ENCODE peak calls at places on chromosomes 2 and 18, in nine cellular contexts. N is tibial artery, I is AG09319, W is ecto neural progenitor cell, G is fibroblast of pulmonary artery, O is left ventricle myocardium superior, C is EL, D is thoracic aorta, J is astrocyte. Z is an unnamed sample.

GRCh38 chr2:88737385-88737784 is 45.9 kb downstream of the RPIA start:
- DNase-seq in N (no peak), I (no peak), W (no peak), G (peak; percentile 95), O (no peak), C (peak; percentile 19), D (no peak), J (peak; percentile 78), Z (no peak)

GRCh38 chr2:183079335-183079775 is 808 bp downstream of the DUSP19 start:
- DNase-seq in N (no peak), I (no peak), W (no peak), G (peak; percentile 29), O (peak; percentile 48), C (peak; percentile 15), D (no peak), J (no peak), Z (no peak)

GRCh38 chr2:229714736-229715541 is 584 bp upstream of the DNER start:
- DNase-seq in N (no peak), I (peak; percentile 8), W (peak; percentile 86), G (peak; percentile 72), O (peak; percentile 69), C (peak; percentile 63), D (no peak), J (peak; percentile 57), Z (no peak)

GRCh38 chr18:49250819-49251388 is 209.5 kb downstream of the DYM start:
- DNase-seq in N (no peak), I (no peak), W (no peak), G (peak; percentile 64), O (no peak), C (peak; percentile 47), D (no peak), J (no peak), Z (peak; percentile 3)

GRCh38 chr2:47008381-47009280 is 93.0 kb upstream of the MCFD2 start:
- DNase-seq in N (peak; percentile 94), I (no peak), W (peak; percentile 73), G (peak; percentile 56), O (peak; percentile 65), C (peak; percentile 17), D (peak; percentile 63), J (peak; percentile 60), Z (no peak)

GRCh38 chr2:12702661-12703121 is 14.0 kb upstream of the TRIB2 start:
- DNase-seq in N (no peak), I (no peak), W (no peak), G (peak; percentile 96), O (no peak), C (peak; percentile 71), D (no peak), J (peak; percentile 87), Z (no peak)

GRCh38 chr2:7437122-7437521 is 519.9 kb downstream of the RNF144A start:
- DNase-seq in N (no peak), I (no peak), W (no peak), G (no peak), O (no peak), C (no peak), D (no peak), J (no peak), Z (no peak)

GRCh38 chr18:12659904-12660605 is 2.1 kb upstream of the SPIRE1 start:
- DNase-seq in N (no peak), I (peak; percentile 31), W (no peak), G (peak; percentile 81), O (no peak), C (peak; percentile 72), D (no peak), J (peak; percentile 63), Z (no peak)

GRCh38 chr18:48899558-48900174 is 51.1 kb downstream of the SMAD7 start:
- DNase-seq in N (no peak), I (no peak), W (no peak), G (no peak), O (no peak), C (no peak), D (no peak), J (no peak), Z (no peak)

GRCh38 chr2:66570471-66570870 is 135.5 kb downstream of the MEIS1 start:
- DNase-seq in N (no peak), I (no peak), W (no peak), G (no peak), O (no peak), C (no peak), D (no peak), J (no peak), Z (no peak)

GRCh38 chr2:39445934-39446333 is 8.8 kb upstream of the MAP4K3 start:
- DNase-seq in N (no peak), I (no peak), W (no peak), G (no peak), O (no peak), C (no peak), D (no peak), J (no peak), Z (no peak)

GRCh38 chr2:167253025-167253424 is 364.7 kb downstream of the XIRP2 start:
- DNase-seq in N (no peak), I (no peak), W (no peak), G (no peak), O (no peak), C (no peak), D (no peak), J (peak; percentile 73), Z (no peak)

GRCh38 chr2:231621051-231621879 is 28.6 kb downstream of the TEX44 start:
- DNase-seq in N (no peak), I (no peak), W (no peak), G (peak; percentile 52), O (peak; percentile 62), C (no peak), D (no peak), J (no peak), Z (no peak)

GRCh38 chr2:25545899-25546298 is 127.5 kb downstream of the DTNB start:
- DNase-seq in N (no peak), I (no peak), W (no peak), G (no peak), O (no peak), C (no peak), D (no peak), J (no peak), Z (no peak)

GRCh38 chr2:213834746-213835145 is 550.5 kb downstream of the SPAG16 start:
- DNase-seq in N (no peak), I (peak; percentile 82), W (no peak), G (peak; percentile 10), O (no peak), C (peak; percentile 30), D (no peak), J (no peak), Z (no peak)

GRCh38 chr18:56696966-56697365 is 45.8 kb downstream of the WDR7 start:
- DNase-seq in N (no peak), I (no peak), W (no peak), G (peak; percentile 11), O (no peak), C (peak; percentile 2), D (no peak), J (peak; percentile 20), Z (no peak)

GRCh38 chr2:24153478-24153877 is 21.4 kb upstream of the FAM228A start:
- DNase-seq in N (no peak), I (no peak), W (no peak), G (no peak), O (no peak), C (no peak), D (no peak), J (no peak), Z (no peak)